ENCODE peak calls at places on chromosomes 12 and 14, in eight cellular contexts. Z is CD4-positive, alpha-beta memory T cell; T is HepG2; V is left ventricle myocardium inferior; P is Panc1; X is GM23338; M is stomach; S is neuronal stem cell. Q is an unnamed sample. For H3K4me1, the result is how much of the 10 kb centered on the place peaks cover.

GRCh38 chr14:31257244-31257553 is 49.6 kb upstream of the HECTD1 start:
- DNase-seq in X (no peak), M (no peak), V (no peak), Z (no peak), T (no peak), P (no peak), S (no peak), Q (no peak)

GRCh38 chr12:1929985-1930815 is 11.7 kb upstream of the CACNA2D4 start:
- DNase-seq in V (no peak), Z (no peak), P (no peak), S (no peak), T (no peak), X (no peak), M (peak), Q (no peak)

GRCh38 chr14:33972522-33973162 is 21.8 kb upstream of the EGLN3 start:
- DNase-seq in P (no peak), S (no peak), M (no peak), Z (no peak), V (no peak), X (no peak), T (no peak), Q (no peak)

GRCh38 chr14:25121342-25122129 is 71.6 kb upstream of the STXBP6 start:
- DNase-seq in Z (no peak), T (peak), M (no peak), S (no peak), X (peak), P (no peak), V (no peak), Q (no peak)

GRCh38 chr14:51684760-51685159 is 33.0 kb downstream of the FRMD6 start:
- DNase-seq in V (no peak), T (no peak), M (no peak), X (no peak), P (no peak), S (no peak), Z (no peak), Q (no peak)

GRCh38 chr12:119678459-119678858 is 10.5 kb downstream of the PRKAB1 start:
- DNase-seq in T (no peak), S (no peak), M (no peak), V (no peak), X (no peak), P (no peak), Z (no peak), Q (no peak)

GRCh38 chr12:25352078-25352918 is 101.6 kb upstream of the KRAS start:
- DNase-seq in P (no peak), M (no peak), Z (no peak), T (no peak), X (no peak), V (no peak), S (no peak), Q (no peak)

GRCh38 chr12:108511633-108512540 is 3.2 kb upstream of the FICD start:
- DNase-seq in X (peak), Z (peak), P (peak), S (peak), V (peak), M (peak), T (peak), Q (peak)

GRCh38 chr14:104383931-104384775 is 195.4 kb upstream of the C14orf180 start:
- DNase-seq in X (no peak), Z (no peak), T (no peak), M (no peak), V (peak), S (peak), P (no peak), Q (no peak)

GRCh38 chr12:68630598-68630997 is 19.9 kb downstream of the RAP1B start:
- DNase-seq in P (no peak), Z (no peak), M (no peak), S (no peak), X (no peak), T (no peak), V (no peak), Q (no peak)

GRCh38 chr12:68632486-68632885 is 21.8 kb downstream of the RAP1B start:
- DNase-seq in Z (no peak), M (no peak), P (no peak), S (no peak), T (no peak), X (no peak), V (no peak), Q (no peak)

GRCh38 chr12:68628698-68629097 is 18.0 kb downstream of the RAP1B start:
- DNase-seq in Z (no peak), S (no peak), X (no peak), M (no peak), T (no peak), P (no peak), V (no peak), Q (no peak)

GRCh38 chr12:68630050-68630449 is 19.4 kb downstream of the RAP1B start:
- DNase-seq in V (no peak), Z (no peak), S (no peak), T (no peak), P (no peak), M (no peak), X (no peak), Q (no peak)

DNA sequence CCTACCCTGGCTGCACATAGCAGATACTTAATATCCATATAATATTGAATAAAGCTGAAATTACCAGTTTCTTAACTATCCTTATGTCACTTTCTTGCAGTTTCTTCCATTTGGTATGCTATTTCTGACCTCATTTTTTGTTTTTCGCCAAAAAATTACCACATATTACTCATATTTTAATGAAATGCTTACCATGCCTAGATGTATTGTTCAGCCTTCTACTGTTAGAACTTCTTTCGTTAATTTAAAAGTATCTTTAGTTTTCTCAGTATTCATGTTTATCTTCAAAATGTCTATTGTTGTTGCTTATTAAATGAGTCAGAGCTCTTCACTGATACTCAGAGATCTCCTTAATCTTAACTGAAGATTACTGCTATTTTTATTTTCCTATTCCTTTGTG is 20.5 kb downstream of the RAP1B start:
- DNase-seq in V (no peak), P (no peak), M (no peak), X (no peak), S (no peak), Z (no peak), T (no peak), Q (no peak)
- H3K4me1 ChIP-seq in V (half or more), P (half or more), M (under half), X (under half), S (under half), Z (half or more), T (under half), Q (half or more)

DNA sequence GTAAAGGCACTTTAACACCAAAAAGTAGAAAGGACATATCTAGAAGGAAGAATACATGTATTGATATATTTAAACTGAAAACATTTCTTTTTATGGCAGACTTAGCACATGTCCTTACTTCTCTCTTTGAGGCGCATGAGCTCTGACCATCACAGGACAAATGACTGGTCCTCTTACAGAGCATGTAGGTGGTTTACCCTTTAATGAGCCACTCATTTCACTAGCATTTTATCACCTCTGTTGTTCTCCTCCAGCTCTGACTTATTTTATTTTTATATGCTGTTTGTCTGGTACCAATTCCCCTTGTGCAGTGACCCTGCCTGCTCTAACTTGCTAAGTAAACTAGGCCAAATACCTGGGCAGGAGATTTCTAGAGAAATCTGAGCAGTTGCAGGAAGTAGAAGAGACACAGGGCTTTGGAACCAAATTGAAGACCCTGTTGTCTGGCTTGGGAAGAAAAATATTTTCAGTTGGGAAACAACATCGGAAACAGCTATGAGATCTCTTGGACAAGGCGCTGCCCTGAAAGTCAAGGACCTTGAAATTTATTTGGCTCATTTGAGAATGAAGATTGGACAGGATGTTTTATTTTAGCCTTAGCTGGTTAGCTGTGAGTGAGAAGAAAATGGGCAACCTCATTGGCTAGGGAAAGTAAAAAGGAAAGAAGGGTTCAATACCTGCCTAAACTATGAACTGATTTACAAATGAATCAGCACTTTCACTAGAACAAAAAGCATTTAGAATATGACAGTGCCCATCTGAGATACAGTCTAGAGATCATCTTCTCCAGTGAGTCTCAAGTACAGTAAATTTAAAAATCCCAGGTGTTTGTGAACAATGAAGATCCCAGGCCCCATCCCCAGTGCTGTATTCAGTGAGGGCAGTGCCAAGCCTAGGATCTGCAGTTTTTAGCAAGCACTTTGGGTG is 374.4 kb downstream of the ZFP36L1 start:
- DNase-seq in M (no peak), Z (no peak), S (no peak), T (no peak), P (no peak), V (no peak), X (no peak), Q (no peak)
- H3K4me1 ChIP-seq in M (under half), Z (under half), S (under half), T (under half), P (under half), V (under half), X (under half), Q (under half)

GRCh38 chr14:100903672-100904185 is at the start of gene RTL1:
- DNase-seq in X (no peak), P (no peak), S (no peak), M (no peak), T (no peak), Z (no peak), V (no peak), Q (no peak)
- H3K4me1 ChIP-seq in X (under half), P (under half), S (half or more), M (under half), T (half or more), Z (under half), V (under half), Q (under half)

GRCh38 chr12:52198454-52199215 is 6.8 kb upstream of the KRT80 start:
- DNase-seq in Z (no peak), S (no peak), M (no peak), V (no peak), P (no peak), X (no peak), T (no peak), Q (no peak)

GRCh38 chr12:52200783-52201519 is 9.1 kb upstream of the KRT80 start:
- DNase-seq in T (no peak), X (no peak), S (no peak), Z (no peak), M (no peak), V (peak), P (no peak), Q (no peak)

GRCh38 chr12:52201520-52201839 is 9.7 kb upstream of the KRT80 start:
- DNase-seq in M (no peak), P (no peak), Z (no peak), X (no peak), V (peak), T (no peak), S (no peak), Q (no peak)

GRCh38 chr12:52199294-52199920 is 7.6 kb upstream of the KRT80 start:
- DNase-seq in Z (no peak), M (no peak), T (no peak), P (no peak), X (no peak), V (peak), S (no peak), Q (no peak)

DNA sequence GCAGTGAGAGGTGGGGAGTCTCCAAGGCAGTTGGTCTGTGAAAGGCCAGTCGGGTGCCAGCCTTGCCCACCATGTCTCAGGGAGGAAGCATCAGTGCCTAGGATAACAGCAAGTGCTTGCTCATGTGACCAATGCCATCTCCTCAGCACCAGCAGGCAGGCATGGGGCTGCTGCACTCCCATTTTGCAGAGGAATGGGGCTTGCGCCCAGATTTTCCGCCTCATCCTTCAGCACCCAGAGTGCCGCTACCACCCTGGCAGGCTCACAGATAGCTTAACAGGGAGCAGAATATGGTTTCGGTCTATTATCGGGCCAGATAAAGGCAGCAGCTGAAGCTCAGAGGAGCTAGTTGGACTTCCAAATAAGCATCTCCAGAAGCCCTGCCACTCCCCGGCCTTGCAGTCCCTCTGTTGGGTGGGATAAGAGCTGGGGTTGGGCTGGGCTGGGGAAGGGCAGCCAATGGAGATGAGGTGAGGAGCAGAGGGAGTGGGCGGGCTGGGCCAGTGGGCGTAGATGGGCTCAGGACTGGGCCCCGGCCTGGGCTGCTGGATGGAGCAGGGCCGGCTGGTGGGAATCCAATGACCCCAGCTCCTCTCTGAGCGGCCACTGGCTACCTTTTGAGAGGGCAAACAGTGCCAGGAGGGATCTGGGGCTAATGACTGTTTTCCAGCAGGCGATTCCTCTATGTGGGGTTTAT is 8.4 kb upstream of the KRT80 start:
- DNase-seq in M (no peak), S (no peak), V (peak), Z (no peak), T (no peak), P (no peak), X (no peak), Q (no peak)
- H3K4me1 ChIP-seq in M (under half), S (under half), V (half or more), Z (under half), T (under half), P (half or more), X (under half), Q (under half)

DNA sequence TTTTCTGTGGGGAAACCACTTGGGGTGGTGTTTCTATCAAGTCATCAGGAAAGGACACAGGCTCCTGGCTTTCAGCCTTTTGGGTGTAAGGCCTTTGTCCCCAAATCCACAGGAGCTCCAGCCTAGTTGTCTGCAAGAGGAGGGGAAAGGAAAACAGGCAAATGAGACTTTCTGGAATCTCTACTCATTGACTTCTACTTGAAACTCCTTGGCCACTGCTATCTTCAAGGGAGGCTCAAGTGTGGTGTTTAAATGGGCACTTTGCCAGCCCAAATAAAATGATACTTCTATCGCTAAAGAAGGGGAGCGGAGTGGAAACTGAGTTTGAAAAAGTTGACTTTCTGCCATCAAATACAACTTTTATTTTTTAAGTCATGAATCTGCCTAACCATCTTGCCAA is 446.0 kb upstream of the RGS6 start:
- DNase-seq in V (no peak), T (no peak), S (no peak), P (no peak), X (no peak), Z (no peak), M (no peak), Q (no peak)
- H3K4me1 ChIP-seq in V (under half), T (under half), S (under half), P (under half), X (under half), Z (under half), M (under half), Q (under half)

Q was measured in CD8-positive, alpha-beta T cell.